ENCODE peak calls at places on chromosomes 5 and 9, in six cellular contexts. O is BE2C, Z is neuronal stem cell, U is fibroblast of lung, R is NCI-H2081, P is neural progenitor cell. G is an unnamed sample.

GRCh38 chr9:96122756-96123155 is 179.2 kb downstream of the HSD17B3 start:
- DNase-seq in O (no peak), Z (no peak), U (peak; percentile 88), R (no peak), P (no peak), G (no peak)

GRCh38 chr5:54518146-54519082 is 855 bp downstream of the SNX18 start:
- DNase-seq in O (peak; percentile 70), Z (no peak), U (no peak), R (peak; percentile 6), P (peak; percentile 80), G (peak; percentile 41)

GRCh38 chr5:97142521-97143254 is at the start of gene LIX1:
- DNase-seq in O (peak; percentile 78), Z (peak; percentile 93), U (peak; percentile 60), R (peak; percentile 51), P (peak; percentile 97), G (peak; percentile 92)

GRCh38 chr9:16721972-16722371 is 148.5 kb downstream of the BNC2 start:
- DNase-seq in O (no peak), Z (no peak), U (peak; percentile 89), R (no peak), P (no peak), G (no peak)

GRCh38 chr5:157197088-157197487 is 16.4 kb downstream of the ITK start:
- DNase-seq in O (no peak), Z (no peak), U (no peak), R (no peak), P (no peak), G (no peak)

GRCh38 chr9:6461619-6462018 is 48.6 kb downstream of the UHRF2 start:
- DNase-seq in O (no peak), Z (no peak), U (no peak), R (no peak), P (no peak), G (no peak)

GRCh38 chr9:3059781-3060468 is 216.0 kb upstream of the PUM3 start:
- DNase-seq in O (no peak), Z (no peak), U (no peak), R (no peak), P (no peak), G (no peak)

GRCh38 chr9:14303110-14303509 is 10.8 kb downstream of the NFIB start:
- DNase-seq in O (no peak), Z (no peak), U (no peak), R (peak; percentile 67), P (no peak), G (no peak)

GRCh38 chr9:99966720-99967119 is 60.3 kb downstream of the STX17 start:
- DNase-seq in O (no peak), Z (no peak), U (peak; percentile 4), R (no peak), P (peak; percentile 51), G (no peak)

GRCh38 chr9:98890256-98890655 is 53.5 kb upstream of the COL15A1 start:
- DNase-seq in O (no peak), Z (no peak), U (no peak), R (peak; percentile 45), P (no peak), G (no peak)

GRCh38 chr5:16666861-16667481 is 50.2 kb upstream of the RETREG1 start:
- DNase-seq in O (peak; percentile 77), Z (no peak), U (peak; percentile 48), R (peak; percentile 77), P (peak; percentile 29), G (peak; percentile 41)

GRCh38 chr9:78235296-78235770 is 542 bp upstream of the CEP78 start:
- DNase-seq in O (no peak), Z (no peak), U (peak; percentile 30), R (no peak), P (peak; percentile 16), G (no peak)

GRCh38 chr9:128097156-128098016 is 29.4 kb downstream of the SLC25A25 start:
- DNase-seq in O (no peak), Z (no peak), U (no peak), R (no peak), P (peak; percentile 17), G (no peak)

GRCh38 chr9:128160603-128160987 is 530 bp downstream of the BBLN start:
- DNase-seq in O (no peak), Z (no peak), U (no peak), R (no peak), P (peak; percentile 59), G (no peak)

GRCh38 chr9:3732077-3733038 is 206.6 kb upstream of the RFX3 start:
- DNase-seq in O (peak; percentile 20), Z (peak; percentile 84), U (peak; percentile 89), R (peak; percentile 87), P (peak; percentile 81), G (peak; percentile 38)

GRCh38 chr9:14107977-14108376 is 206.0 kb downstream of the NFIB start:
- DNase-seq in O (no peak), Z (no peak), U (no peak), R (peak; percentile 30), P (no peak), G (no peak)

GRCh38 chr5:56638768-56639238 is 176.5 kb upstream of the MAP3K1 start:
- DNase-seq in O (no peak), Z (no peak), U (no peak), R (no peak), P (no peak), G (no peak)

GRCh38 chr5:34685485-34686197 is 29.5 kb downstream of the RAI14 start:
- DNase-seq in O (no peak), Z (peak; percentile 64), U (peak; percentile 42), R (no peak), P (peak; percentile 81), G (no peak)

GRCh38 chr5:141077826-141078225 is 16.6 kb upstream of the PCDHB2 start:
- DNase-seq in O (peak; percentile 70), Z (no peak), U (no peak), R (no peak), P (no peak), G (no peak)

GRCh38 chr5:156850206-156850751 is at the start of gene PPP1R2B:
- DNase-seq in O (no peak), Z (no peak), U (no peak), R (no peak), P (no peak), G (no peak)

GRCh38 chr5:61332369-61332745 is 299 bp downstream of the ZSWIM6 start:
- DNase-seq in O (peak; percentile 58), Z (peak; percentile 40), U (no peak), R (peak; percentile 43), P (peak; percentile 79), G (no peak)

GRCh38 chr5:79821-80220 is 12.1 kb upstream of the PLEKHG4B start:
- DNase-seq in O (no peak), Z (no peak), U (no peak), R (no peak), P (no peak), G (no peak)

G was measured in SK-N-DZ.